ENCODE peak calls at places on chromosome 18, in six cellular contexts. One of them, this sample, is unnamed.

GRCh38 chr18:47986724-47987455 is 56.4 kb upstream of the SMAD2 start:
- DNase-seq in naive thymus-derived CD4-positive, alpha-beta T cell: no peak
- DNase-seq in nephron progenitor cell: no peak
- DNase-seq in cardiac fibroblast: no peak
- DNase-seq in Kasumi-1: no peak
- DNase-seq in AG09309: no peak
- DNase-seq in this sample: no peak

GRCh38 chr18:25853716-25854465 is 236.5 kb downstream of the SS18 start:
- DNase-seq in naive thymus-derived CD4-positive, alpha-beta T cell: no peak
- DNase-seq in nephron progenitor cell: no peak
- DNase-seq in cardiac fibroblast: no peak
- DNase-seq in Kasumi-1: no peak
- DNase-seq in AG09309: no peak
- DNase-seq in this sample: no peak

GRCh38 chr18:1464444-1465217 is 560.0 kb downstream of the ADCYAP1 start:
- DNase-seq in naive thymus-derived CD4-positive, alpha-beta T cell: no peak
- DNase-seq in nephron progenitor cell: no peak
- DNase-seq in cardiac fibroblast: no peak
- DNase-seq in Kasumi-1: no peak
- DNase-seq in AG09309: no peak
- DNase-seq in this sample: no peak

GRCh38 chr18:9428301-9428706 is 47.0 kb upstream of the RALBP1 start:
- DNase-seq in naive thymus-derived CD4-positive, alpha-beta T cell: no peak
- DNase-seq in nephron progenitor cell: no peak
- DNase-seq in cardiac fibroblast: no peak
- DNase-seq in Kasumi-1: no peak
- DNase-seq in AG09309: no peak
- DNase-seq in this sample: no peak

GRCh38 chr18:13500891-13501887 is 225.2 kb downstream of the FAM210A start:
- DNase-seq in naive thymus-derived CD4-positive, alpha-beta T cell: no peak
- DNase-seq in nephron progenitor cell: no peak
- DNase-seq in cardiac fibroblast: peak
- DNase-seq in Kasumi-1: no peak
- DNase-seq in AG09309: peak
- DNase-seq in this sample: no peak

GRCh38 chr18:57728941-57729511 is 74.1 kb downstream of the ATP8B1 start:
- DNase-seq in naive thymus-derived CD4-positive, alpha-beta T cell: no peak
- DNase-seq in nephron progenitor cell: no peak
- DNase-seq in cardiac fibroblast: peak
- DNase-seq in Kasumi-1: peak
- DNase-seq in AG09309: no peak
- DNase-seq in this sample: no peak

GRCh38 chr18:35355140-35355618 is 11.0 kb upstream of the ZNF24 start:
- DNase-seq in naive thymus-derived CD4-positive, alpha-beta T cell: peak
- DNase-seq in nephron progenitor cell: peak
- DNase-seq in cardiac fibroblast: peak
- DNase-seq in Kasumi-1: peak
- DNase-seq in AG09309: no peak
- DNase-seq in this sample: peak

GRCh38 chr18:58661423-58661822 is 9.8 kb upstream of the MALT1 start:
- DNase-seq in naive thymus-derived CD4-positive, alpha-beta T cell: no peak
- DNase-seq in nephron progenitor cell: no peak
- DNase-seq in cardiac fibroblast: no peak
- DNase-seq in Kasumi-1: peak
- DNase-seq in AG09309: no peak
- DNase-seq in this sample: no peak

GRCh38 chr18:49682301-49683190 is 120.7 kb downstream of the LIPG start:
- DNase-seq in naive thymus-derived CD4-positive, alpha-beta T cell: no peak
- DNase-seq in nephron progenitor cell: no peak
- DNase-seq in cardiac fibroblast: peak
- DNase-seq in Kasumi-1: no peak
- DNase-seq in AG09309: no peak
- DNase-seq in this sample: no peak

GRCh38 chr18:2587788-2588187 is 16.4 kb downstream of the NDC80 start:
- DNase-seq in naive thymus-derived CD4-positive, alpha-beta T cell: no peak
- DNase-seq in nephron progenitor cell: no peak
- DNase-seq in cardiac fibroblast: no peak
- DNase-seq in Kasumi-1: no peak
- DNase-seq in AG09309: no peak
- DNase-seq in this sample: no peak

GRCh38 chr18:3444954-3445353 is 5.0 kb upstream of the TGIF1 start:
- DNase-seq in naive thymus-derived CD4-positive, alpha-beta T cell: no peak
- DNase-seq in nephron progenitor cell: no peak
- DNase-seq in cardiac fibroblast: no peak
- DNase-seq in Kasumi-1: no peak
- DNase-seq in AG09309: no peak
- DNase-seq in this sample: no peak

GRCh38 chr18:24631238-24632025 is 171.0 kb downstream of the HRH4 start:
- DNase-seq in naive thymus-derived CD4-positive, alpha-beta T cell: no peak
- DNase-seq in nephron progenitor cell: no peak
- DNase-seq in cardiac fibroblast: no peak
- DNase-seq in Kasumi-1: peak
- DNase-seq in AG09309: no peak
- DNase-seq in this sample: no peak

GRCh38 chr18:48724939-48725338 is 186.1 kb downstream of the CTIF start:
- DNase-seq in naive thymus-derived CD4-positive, alpha-beta T cell: no peak
- DNase-seq in nephron progenitor cell: no peak
- DNase-seq in cardiac fibroblast: no peak
- DNase-seq in Kasumi-1: no peak
- DNase-seq in AG09309: no peak
- DNase-seq in this sample: no peak

GRCh38 chr18:79525556-79526467 is 130.1 kb downstream of the NFATC1 start:
- DNase-seq in naive thymus-derived CD4-positive, alpha-beta T cell: no peak
- DNase-seq in nephron progenitor cell: no peak
- DNase-seq in cardiac fibroblast: no peak
- DNase-seq in Kasumi-1: no peak
- DNase-seq in AG09309: no peak
- DNase-seq in this sample: no peak

GRCh38 chr18:22710628-22711380 is 222.3 kb upstream of the RBBP8 start:
- DNase-seq in naive thymus-derived CD4-positive, alpha-beta T cell: no peak
- DNase-seq in nephron progenitor cell: peak
- DNase-seq in cardiac fibroblast: peak
- DNase-seq in Kasumi-1: no peak
- DNase-seq in AG09309: peak
- DNase-seq in this sample: no peak

GRCh38 chr18:59927246-59927825 is 27.5 kb downstream of the PMAIP1 start:
- DNase-seq in naive thymus-derived CD4-positive, alpha-beta T cell: peak
- DNase-seq in nephron progenitor cell: no peak
- DNase-seq in cardiac fibroblast: peak
- DNase-seq in Kasumi-1: no peak
- DNase-seq in AG09309: no peak
- DNase-seq in this sample: no peak

GRCh38 chr18:23740105-23740830 is 51.0 kb downstream of the LAMA3 start:
- DNase-seq in naive thymus-derived CD4-positive, alpha-beta T cell: no peak
- DNase-seq in nephron progenitor cell: no peak
- DNase-seq in cardiac fibroblast: peak
- DNase-seq in Kasumi-1: peak
- DNase-seq in AG09309: no peak
- DNase-seq in this sample: no peak

GRCh38 chr18:51321696-51322095 is 124.2 kb upstream of the MEX3C start:
- DNase-seq in naive thymus-derived CD4-positive, alpha-beta T cell: no peak
- DNase-seq in nephron progenitor cell: no peak
- DNase-seq in cardiac fibroblast: no peak
- DNase-seq in Kasumi-1: no peak
- DNase-seq in AG09309: no peak
- DNase-seq in this sample: no peak

GRCh38 chr18:59957957-59958356 is 58.2 kb downstream of the PMAIP1 start:
- DNase-seq in naive thymus-derived CD4-positive, alpha-beta T cell: no peak
- DNase-seq in nephron progenitor cell: no peak
- DNase-seq in cardiac fibroblast: peak
- DNase-seq in Kasumi-1: peak
- DNase-seq in AG09309: no peak
- DNase-seq in this sample: no peak

GRCh38 chr18:21833619-21834300 is 93.2 kb downstream of the MIB1 start:
- DNase-seq in naive thymus-derived CD4-positive, alpha-beta T cell: no peak
- DNase-seq in nephron progenitor cell: no peak
- DNase-seq in cardiac fibroblast: no peak
- DNase-seq in Kasumi-1: no peak
- DNase-seq in AG09309: no peak
- DNase-seq in this sample: no peak

GRCh38 chr18:67305466-67305865 is 211.1 kb downstream of the DSEL start:
- DNase-seq in naive thymus-derived CD4-positive, alpha-beta T cell: no peak
- DNase-seq in nephron progenitor cell: no peak
- DNase-seq in cardiac fibroblast: no peak
- DNase-seq in Kasumi-1: no peak
- DNase-seq in AG09309: no peak
- DNase-seq in this sample: no peak

GRCh38 chr18:79856119-79857080 is 58.7 kb downstream of the KCNG2 start:
- DNase-seq in naive thymus-derived CD4-positive, alpha-beta T cell: no peak
- DNase-seq in nephron progenitor cell: no peak
- DNase-seq in cardiac fibroblast: peak
- DNase-seq in Kasumi-1: peak
- DNase-seq in AG09309: no peak
- DNase-seq in this sample: peak

GRCh38 chr18:57737661-57738060 is 65.5 kb downstream of the ATP8B1 start:
- DNase-seq in naive thymus-derived CD4-positive, alpha-beta T cell: no peak
- DNase-seq in nephron progenitor cell: no peak
- DNase-seq in cardiac fibroblast: peak
- DNase-seq in Kasumi-1: peak
- DNase-seq in AG09309: peak
- DNase-seq in this sample: no peak

GRCh38 chr18:49025426-49025766 is 74.6 kb upstream of the SMAD7 start:
- DNase-seq in naive thymus-derived CD4-positive, alpha-beta T cell: no peak
- DNase-seq in nephron progenitor cell: no peak
- DNase-seq in cardiac fibroblast: no peak
- DNase-seq in Kasumi-1: no peak
- DNase-seq in AG09309: no peak
- DNase-seq in this sample: no peak

GRCh38 chr18:27668126-27668525 is 483.0 kb upstream of the CHST9 start:
- DNase-seq in naive thymus-derived CD4-positive, alpha-beta T cell: no peak
- DNase-seq in nephron progenitor cell: no peak
- DNase-seq in cardiac fibroblast: no peak
- DNase-seq in Kasumi-1: no peak
- DNase-seq in AG09309: peak
- DNase-seq in this sample: no peak

GRCh38 chr18:76593838-76594237 is 98.8 kb upstream of the ZNF516 start:
- DNase-seq in naive thymus-derived CD4-positive, alpha-beta T cell: no peak
- DNase-seq in nephron progenitor cell: no peak
- DNase-seq in cardiac fibroblast: no peak
- DNase-seq in Kasumi-1: peak
- DNase-seq in AG09309: no peak
- DNase-seq in this sample: no peak

GRCh38 chr18:49648326-49648725 is 86.5 kb downstream of the LIPG start:
- DNase-seq in naive thymus-derived CD4-positive, alpha-beta T cell: no peak
- DNase-seq in nephron progenitor cell: no peak
- DNase-seq in cardiac fibroblast: no peak
- DNase-seq in Kasumi-1: no peak
- DNase-seq in AG09309: no peak
- DNase-seq in this sample: no peak

GRCh38 chr18:50192903-50193795 is 1.8 kb downstream of the MYO5B start:
- DNase-seq in naive thymus-derived CD4-positive, alpha-beta T cell: no peak
- DNase-seq in nephron progenitor cell: peak
- DNase-seq in cardiac fibroblast: no peak
- DNase-seq in Kasumi-1: no peak
- DNase-seq in AG09309: no peak
- DNase-seq in this sample: no peak

GRCh38 chr18:31039426-31039825 is 3.1 kb downstream of the DSC3 start:
- DNase-seq in naive thymus-derived CD4-positive, alpha-beta T cell: no peak
- DNase-seq in nephron progenitor cell: no peak
- DNase-seq in cardiac fibroblast: peak
- DNase-seq in Kasumi-1: no peak
- DNase-seq in AG09309: no peak
- DNase-seq in this sample: no peak

This sample was measured in CD8-positive, alpha-beta T cell.